ENCODE peak calls at places on chromosome 22, in ten cellular contexts. A is nephron progenitor cell, H is colonic mucosa, X is astrocyte of the spinal cord, F is hepatocyte, K is tibial artery, S is AG04450, E is mesothelial cell of epicardium, C is fibroblast of pulmonary artery, N is fibroblast of mammary gland. Q is an unnamed sample.

GRCh38 chr22:29559030-29559429 is 5.5 kb upstream of the THOC5 start:
- DNase-seq in S (no peak), X (no peak), K (no peak), H (no peak), N (no peak), F (no peak), C (no peak), E (no peak), A (no peak), Q (no peak)

GRCh38 chr22:20671409-20672081 is 102.4 kb upstream of the SERPIND1 start:
- DNase-seq in H (no peak), E (no peak), S (no peak), N (no peak), F (no peak), K (no peak), C (no peak), X (no peak), A (no peak), Q (no peak)

GRCh38 chr22:17774206-17774927 is at the start of gene BID:
- DNase-seq in C (no peak), E (no peak), X (no peak), A (peak; percentile 76), H (peak; percentile 72), N (no peak), S (no peak), K (no peak), F (peak; percentile 63), Q (peak; percentile 59)

GRCh38 chr22:50705219-50705691 is 32.6 kb downstream of the SHANK3 start:
- DNase-seq in C (peak; percentile 72), A (peak; percentile 91), S (peak; percentile 49), N (peak; percentile 32), H (no peak), K (no peak), F (peak; percentile 93), X (peak; percentile 81), E (peak; percentile 83), Q (no peak)

GRCh38 chr22:19991645-19992451 is 24.8 kb downstream of the ARVCF start:
- DNase-seq in N (no peak), K (peak; percentile 94), H (no peak), A (no peak), F (no peak), X (peak; percentile 31), S (no peak), E (no peak), C (no peak), Q (no peak)

GRCh38 chr22:46104170-46104880 is 46.0 kb upstream of the PPARA start:
- DNase-seq in S (no peak), F (no peak), N (peak; percentile 68), X (no peak), E (no peak), H (no peak), K (peak; percentile 82), A (no peak), C (no peak), Q (no peak)

GRCh38 chr22:17980638-17981051 is 43.7 kb downstream of the MICAL3 start:
- DNase-seq in X (no peak), N (peak; percentile 23), A (no peak), C (peak; percentile 30), K (no peak), S (no peak), F (peak; percentile 73), E (no peak), H (peak; percentile 81), Q (peak; percentile 23)

GRCh38 chr22:20117656-20118571 is 888 bp upstream of the TRMT2A start:
- DNase-seq in K (no peak), X (no peak), E (no peak), C (peak; percentile 14), S (no peak), F (peak; percentile 56), H (no peak), N (peak; percentile 30), A (peak; percentile 42), Q (peak; percentile 40)

GRCh38 chr22:19874307-19875060 is 19.8 kb upstream of the GNB1L start:
- DNase-seq in K (peak; percentile 67), H (peak; percentile 60), A (peak; percentile 10), F (no peak), E (peak; percentile 20), C (no peak), X (no peak), N (no peak), S (no peak), Q (no peak)

GRCh38 chr22:17549183-17549582 is 14.1 kb upstream of the SLC25A18 start:
- DNase-seq in H (no peak), S (no peak), K (no peak), A (no peak), E (no peak), F (no peak), C (no peak), X (no peak), N (no peak), Q (no peak)

GRCh38 chr22:20996598-20997535 is 5.1 kb downstream of the THAP7 start:
- DNase-seq in S (no peak), H (no peak), N (no peak), K (no peak), C (no peak), A (no peak), F (no peak), E (no peak), X (no peak), Q (no peak)

GRCh38 chr22:35192121-35192918 is 65.0 kb upstream of the HMGXB4 start:
- DNase-seq in E (no peak), H (no peak), X (no peak), S (no peak), N (peak; percentile 45), K (no peak), C (no peak), A (no peak), F (no peak), Q (no peak)

GRCh38 chr22:45475876-45476514 is 26.7 kb upstream of the FBLN1 start:
- DNase-seq in H (no peak), X (no peak), K (peak; percentile 89), S (no peak), C (no peak), N (no peak), A (no peak), F (no peak), E (no peak), Q (no peak)

GRCh38 chr22:26169312-26170111 is at the start of gene SEZ6L:
- DNase-seq in H (no peak), F (peak; percentile 22), E (no peak), N (no peak), A (peak; percentile 77), S (no peak), X (no peak), K (peak; percentile 60), C (no peak), Q (no peak)

GRCh38 chr22:26170795-26171194 is 1.5 kb downstream of the SEZ6L start:
- DNase-seq in K (no peak), C (no peak), X (no peak), E (no peak), H (no peak), A (peak; percentile 88), F (peak; percentile 43), S (no peak), N (no peak), Q (no peak)

GRCh38 chr22:26170112-26170492 is 840 bp downstream of the SEZ6L start:
- DNase-seq in C (no peak), E (no peak), F (no peak), N (no peak), K (no peak), X (no peak), S (no peak), H (no peak), A (peak; percentile 4), Q (no peak)

GRCh38 chr22:26172389-26172990 is 3.2 kb downstream of the SEZ6L start:
- DNase-seq in X (peak; percentile 2), F (peak; percentile 74), S (no peak), K (no peak), A (peak; percentile 71), E (no peak), N (peak; percentile 13), C (peak; percentile 20), H (peak; percentile 36), Q (no peak)

DNA sequence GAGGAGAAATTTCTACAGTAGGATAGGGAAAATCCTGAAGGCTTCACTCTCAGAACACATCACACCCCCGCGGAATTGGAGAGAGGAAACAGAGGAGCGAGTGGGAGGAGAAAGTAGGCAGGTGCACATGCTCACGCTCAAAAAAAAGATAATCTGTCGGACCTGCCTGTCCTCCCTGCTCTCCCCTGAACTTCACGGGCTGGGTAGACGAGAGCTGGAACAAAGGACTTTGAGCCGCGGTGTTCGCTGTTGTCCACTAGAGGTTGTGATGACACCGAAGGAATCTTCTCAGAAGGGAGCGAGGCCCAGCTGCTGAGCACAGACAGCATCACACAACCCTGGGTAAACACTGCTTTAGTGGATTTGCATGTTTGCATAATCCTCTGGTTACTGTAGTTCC is 5.0 kb downstream of the SEZ6L start:
- DNase-seq in K (no peak), H (no peak), F (peak; percentile 48), X (no peak), A (peak; percentile 31), E (no peak), C (no peak), S (no peak), N (no peak), Q (no peak)
- TF ChIP-seq CTCF in K (no peak), H (no peak), F (peak; percentile 28), X (no peak), A (peak; percentile 31), E (no peak), C (no peak), S (no peak), N (no peak), Q (no peak)

GRCh38 chr22:32794449-32795213 is 6.9 kb upstream of the TIMP3 start:
- DNase-seq in A (no peak), H (no peak), N (no peak), E (no peak), X (peak; percentile 33), F (no peak), C (no peak), K (no peak), S (no peak), Q (no peak)
- TF ChIP-seq CTCF in A (no peak), H (no peak), N (peak; percentile 2), E (no peak), X (peak; percentile 13), F (no peak), C (no peak), K (no peak), S (peak; percentile 30), Q (no peak)

GRCh38 chr22:37019309-37020191 is at the start of the genes MPST and TST:
- DNase-seq in N (peak; percentile 43), E (peak; percentile 57), K (peak; percentile 91), H (peak; percentile 80), X (peak; percentile 64), S (no peak), A (peak; percentile 86), F (peak; percentile 89), C (peak; percentile 62), Q (peak; percentile 44)
- TF ChIP-seq CTCF in N (no peak), E (no peak), K (no peak), H (no peak), X (no peak), S (no peak), A (no peak), F (no peak), C (no peak), Q (no peak)

DNA sequence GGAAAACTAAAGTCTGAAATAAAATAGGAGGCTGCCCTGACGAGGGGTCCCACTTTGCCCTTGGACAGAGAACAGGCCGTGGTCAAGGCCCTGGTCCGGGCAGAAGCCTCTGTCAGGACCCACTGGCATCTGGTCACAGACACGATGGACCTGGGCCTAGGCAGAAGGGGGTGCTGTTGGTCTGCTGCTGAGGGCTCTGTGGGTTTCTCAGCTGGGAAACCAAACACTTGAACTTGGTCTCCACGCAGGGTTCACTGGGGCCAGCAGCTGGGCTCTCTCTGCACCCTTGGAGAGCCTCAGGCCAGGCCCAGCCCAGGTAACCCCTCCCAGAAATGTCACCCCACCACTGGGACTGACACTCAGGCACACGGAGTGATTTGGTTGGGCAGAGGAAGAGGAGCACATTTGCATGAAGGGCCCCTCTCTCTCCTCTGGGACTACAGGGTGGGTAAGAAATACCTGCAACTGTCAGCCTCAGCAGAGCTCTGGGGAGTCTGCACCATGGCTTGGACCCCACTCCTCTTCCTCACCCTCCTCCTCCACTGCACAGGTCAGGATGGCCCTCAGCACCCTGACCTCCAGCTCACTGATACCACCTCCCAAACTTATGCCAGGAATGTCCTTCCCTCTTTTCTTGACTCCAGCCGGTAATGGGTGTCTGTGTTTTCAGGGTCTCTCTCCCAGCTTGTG is 48.1 kb upstream of the TOP3B start:
- DNase-seq in S (no peak), N (no peak), A (peak; percentile 36), H (no peak), E (no peak), C (peak; percentile 8), X (no peak), F (peak; percentile 60), K (no peak), Q (no peak)
- TF ChIP-seq CTCF in S (peak; percentile 60), N (peak; percentile 23), A (peak; percentile 36), H (no peak), E (no peak), C (peak; percentile 30), X (peak; percentile 23), F (peak; percentile 50), K (no peak), Q (no peak)